ENCODE peak calls at places on chromosomes 11 and 22, in six cellular contexts. K, F, X, D, C and W are unnamed samples.
A peak's percentile ranks its signal among the peaks of the same experiment; 100 is the strongest.

GRCh38 chr11:116910847-116911246 is 73.4 kb upstream of the APOA1 start:
- DNase-seq in C (no peak), F (no peak), D (no peak), X (no peak), K (no peak), W (no peak)

GRCh38 chr11:80320765-80321164 is 879.9 kb upstream of the TENM4 start:
- DNase-seq in F (no peak), D (no peak), C (no peak), X (no peak), K (no peak), W (no peak)

GRCh38 chr11:122209619-122210377 is 93.8 kb upstream of the BLID start:
- DNase-seq in F (peak; percentile 71), D (no peak), C (peak; percentile 81), K (peak; percentile 42), X (peak; percentile 95), W (peak; percentile 90)

GRCh38 chr22:29457730-29458129 is 19.3 kb downstream of the RFPL1 start:
- DNase-seq in D (no peak), K (peak; percentile 45), C (no peak), X (no peak), F (no peak), W (no peak)

GRCh38 chr22:39486951-39487825 is 14.9 kb upstream of the MIEF1 start:
- DNase-seq in C (no peak), F (no peak), D (no peak), K (no peak), X (no peak), W (no peak)

GRCh38 chr11:115247953-115248352 is 256.3 kb downstream of the CADM1 start:
- DNase-seq in D (no peak), K (no peak), X (no peak), C (no peak), F (no peak), W (no peak)

GRCh38 chr11:88535916-88536547 is 198.5 kb upstream of the CTSC start:
- DNase-seq in X (no peak), K (peak; percentile 17), D (no peak), F (no peak), C (no peak), W (no peak)

GRCh38 chr11:34056672-34057071 is 5.1 kb downstream of the CAPRIN1 start:
- DNase-seq in F (no peak), D (no peak), K (no peak), X (no peak), C (no peak), W (no peak)

GRCh38 chr11:45647329-45647728 is 18.1 kb downstream of the CHST1 start:
- DNase-seq in D (no peak), C (no peak), X (no peak), K (no peak), F (no peak), W (no peak)

GRCh38 chr11:34585304-34585869 is 35.5 kb upstream of the EHF start:
- DNase-seq in D (no peak), X (no peak), F (no peak), K (no peak), C (no peak), W (no peak)

GRCh38 chr11:83625336-83625735 is 339.2 kb upstream of the CCDC90B start:
- DNase-seq in C (no peak), F (no peak), K (no peak), D (no peak), X (no peak), W (no peak)

GRCh38 chr22:19766506-19767426 is 6.2 kb downstream of the TBX1 start:
- DNase-seq in K (peak; percentile 47), C (no peak), F (no peak), D (no peak), X (peak; percentile 22), W (peak; percentile 62)

GRCh38 chr22:41429232-41429945 is 17.2 kb downstream of the TOB2 start:
- DNase-seq in F (no peak), D (no peak), C (no peak), X (no peak), K (no peak), W (no peak)

GRCh38 chr11:84089072-84090057 is 803.2 kb upstream of the CCDC90B start:
- DNase-seq in C (no peak), D (no peak), K (no peak), X (no peak), F (no peak), W (no peak)

GRCh38 chr11:94309757-94310156 is 5.4 kb downstream of the IZUMO1R start:
- DNase-seq in D (no peak), C (no peak), F (no peak), X (no peak), K (no peak), W (no peak)

GRCh38 chr11:29025001-29025400 is 916.8 kb downstream of the METTL15 start:
- DNase-seq in X (no peak), F (no peak), K (no peak), D (no peak), C (no peak), W (no peak)

GRCh38 chr22:20604776-20605221 is 97.4 kb downstream of the MED15 start:
- DNase-seq in K (no peak), D (no peak), X (no peak), F (no peak), C (no peak), W (no peak)

GRCh38 chr22:47401592-47401898 is 639.1 kb downstream of the TBC1D22A start:
- DNase-seq in F (no peak), D (no peak), C (no peak), X (no peak), K (no peak), W (no peak)

GRCh38 chr11:33257160-33257896 is at the start of gene HIPK3:
- DNase-seq in X (peak; percentile 59), D (peak; percentile 24), C (peak; percentile 89), K (peak; percentile 95), F (peak; percentile 88), W (peak; percentile 78)

GRCh38 chr11:101915811-101916291 is 471 bp downstream of the ANGPTL5 start:
- DNase-seq in D (no peak), C (no peak), X (peak; percentile 67), F (no peak), K (peak; percentile 24), W (no peak)

GRCh38 chr11:66289548-66290331 is 797 bp upstream of the YIF1A start:
- DNase-seq in D (no peak), X (peak; percentile 64), C (peak; percentile 79), F (peak; percentile 87), K (peak; percentile 90), W (peak; percentile 75)

GRCh38 chr22:50630376-50630775 is 2.4 kb upstream of the ARSA start:
- DNase-seq in F (no peak), X (no peak), K (no peak), C (no peak), D (no peak), W (no peak)

GRCh38 chr22:31739795-31740201 is 10.1 kb downstream of the PRR14L start:
- DNase-seq in K (no peak), C (no peak), D (no peak), F (no peak), X (no peak), W (no peak)

GRCh38 chr22:30649430-30650007 is 13.9 kb downstream of the SLC35E4 start:
- DNase-seq in C (peak; percentile 26), K (peak; percentile 76), F (no peak), X (no peak), D (peak; percentile 27), W (no peak)

GRCh38 chr11:2269601-2270321 is 627 bp downstream of the ASCL2 start:
- DNase-seq in F (peak; percentile 25), D (no peak), K (peak; percentile 84), X (peak; percentile 30), C (peak; percentile 48), W (peak; percentile 50)

GRCh38 chr22:48644108-48644507 is 1183.6 kb downstream of the BRD1 start:
- DNase-seq in X (no peak), F (no peak), D (no peak), C (no peak), K (no peak), W (no peak)

GRCh38 chr11:131178020-131178419 is 192.4 kb upstream of the NTM start:
- DNase-seq in X (no peak), F (no peak), K (no peak), D (no peak), C (no peak), W (no peak)

GRCh38 chr11:64343740-64344133 is 3.7 kb downstream of the CCDC88B start:
- DNase-seq in C (no peak), F (no peak), X (no peak), D (no peak), K (peak; percentile 6), W (no peak)
- TF ChIP-seq CTCF in C (no peak), F (no peak), X (no peak), D (no peak), K (peak; percentile 30), W (peak; percentile 40)

DNA sequence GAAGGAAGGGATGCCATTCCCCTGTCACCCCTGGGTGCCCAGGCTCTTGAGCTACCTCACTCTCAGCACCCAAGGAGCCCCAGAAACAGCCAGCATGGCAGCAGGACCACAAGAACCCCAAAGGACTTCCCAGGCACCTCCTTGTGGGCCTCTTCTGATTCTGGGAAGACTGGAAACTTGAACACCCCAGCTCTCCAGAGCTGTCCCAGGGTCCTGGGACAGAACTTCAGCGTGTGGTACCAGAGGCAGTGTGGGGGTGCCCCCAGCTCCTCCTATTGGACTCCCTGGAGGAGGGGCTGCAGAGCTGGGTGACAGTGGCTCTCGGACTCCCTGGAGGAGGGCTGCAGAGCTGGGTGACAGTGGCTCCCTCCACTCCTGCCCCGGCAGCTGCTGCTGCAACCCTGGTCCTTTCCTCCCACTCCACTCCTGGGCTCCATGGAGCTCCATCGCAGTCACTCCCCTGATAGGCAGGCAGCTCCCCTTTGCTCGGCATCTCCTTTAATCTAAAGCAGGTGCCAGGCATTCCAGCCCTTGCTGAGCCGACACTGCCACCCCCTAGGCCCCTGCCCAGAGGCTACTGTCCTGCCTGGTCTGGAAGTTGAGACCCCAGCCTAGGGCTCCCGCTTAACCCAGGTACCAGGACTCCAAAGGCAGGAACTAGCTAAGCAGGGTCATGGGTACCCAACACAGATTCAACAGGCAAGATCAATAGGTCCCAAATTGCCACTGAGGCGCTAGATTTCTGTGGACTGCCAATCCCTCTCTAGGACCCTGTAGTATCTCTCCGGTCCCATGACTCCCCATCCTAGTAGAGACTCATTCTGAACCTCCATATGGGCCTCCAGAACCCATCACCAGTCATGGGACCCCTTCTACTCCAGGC is 2.7 kb downstream of the BCL9L start:
- DNase-seq in D (no peak), C (no peak), X (no peak), K (peak; percentile 16), F (no peak), W (no peak)
- H3K4me1 ChIP-seq in D (peaks cover 35% of the 10 kb centered on the region), C (peaks cover 65% of the 10 kb centered on the region), X (peaks cover 4% of the 10 kb centered on the region), K (peaks cover 49% of the 10 kb centered on the region), F (peaks cover 23% of the 10 kb centered on the region), W (no peaks in the 10 kb centered on the region)

GRCh38 chr11:73186886-73187285 is 31.2 kb upstream of the P2RY2 start:
- DNase-seq in F (no peak), X (no peak), K (no peak), D (no peak), C (no peak), W (no peak)

GRCh38 chr11:73185680-73186293 is 32.3 kb upstream of the P2RY2 start:
- DNase-seq in C (no peak), F (no peak), D (peak; percentile 55), K (no peak), X (no peak), W (no peak)

GRCh38 chr11:73186294-73186850 is 31.7 kb upstream of the P2RY2 start:
- DNase-seq in D (no peak), C (no peak), K (no peak), F (no peak), X (no peak), W (no peak)

GRCh38 chr11:73184953-73185671 is 33.0 kb upstream of the P2RY2 start:
- DNase-seq in F (no peak), K (peak; percentile 77), D (no peak), X (peak; percentile 65), C (peak; percentile 67), W (peak; percentile 77)

GRCh38 chr11:73182824-73183321 is 35.2 kb upstream of the P2RY2 start:
- DNase-seq in C (peak; percentile 75), D (no peak), X (no peak), F (peak; percentile 39), K (peak; percentile 55), W (no peak)
- TF ChIP-seq CTCF in C (no peak), D (no peak), X (no peak), F (no peak), K (peak; percentile 10), W (no peak)

GRCh38 chr11:114150671-114151070 is 91.2 kb downstream of the ZBTB16 start:
- DNase-seq in K (no peak), F (no peak), C (no peak), X (no peak), D (no peak), W (no peak)
- H3K4me1 ChIP-seq in K (peaks cover 53% of the 10 kb centered on the region), F (peaks cover 30% of the 10 kb centered on the region), C (peaks cover 73% of the 10 kb centered on the region), X (no peaks in the 10 kb centered on the region), D (peaks cover 56% of the 10 kb centered on the region), W (peaks cover 98% of the 10 kb centered on the region)